ENCODE peak calls at places on chromosome 9, in seven cellular contexts. K is stimulated activated CD8-positive, alpha-beta memory T cell treated with anti-CD3 and anti-CD28 coated beads, Interleukin-2, amount 100 ng/mL, for 1 hour; B is iPS-NIHi11; D is anterior cingulate cortex; U is type B pancreatic cell; X is cardiac muscle cell; F is HCEC 1CT. R is an unnamed sample.

GRCh38 chr9:103301051-103301450 is 305.9 kb downstream of the CYLC2 start:
- DNase-seq in K (no peak), B (no peak), D (no peak), U (no peak), X (no peak), F (no peak), R (no peak)

GRCh38 chr9:34318163-34318790 is 10.8 kb downstream of the KIF24 start:
- DNase-seq in K (no peak), B (no peak), D (no peak), U (no peak), X (no peak), F (no peak), R (no peak)

GRCh38 chr9:126347911-126348760 is 21.5 kb downstream of the MVB12B start:
- DNase-seq in K (no peak), B (peak), D (no peak), U (no peak), X (no peak), F (no peak), R (no peak)

GRCh38 chr9:108017671-108018070 is 528.1 kb upstream of the KLF4 start:
- DNase-seq in K (no peak), B (no peak), D (no peak), U (no peak), X (no peak), F (no peak), R (no peak)

GRCh38 chr9:111916234-111916645 is 19.6 kb downstream of the UGCG start:
- DNase-seq in K (no peak), B (no peak), D (no peak), U (no peak), X (no peak), F (no peak), R (no peak)

GRCh38 chr9:94805585-94805984 is 79.1 kb downstream of the AOPEP start:
- DNase-seq in K (no peak), B (no peak), D (no peak), U (no peak), X (no peak), F (peak), R (no peak)

GRCh38 chr9:34370335-34370969 is 6.2 kb downstream of the MYORG start:
- DNase-seq in K (no peak), B (no peak), D (no peak), U (no peak), X (no peak), F (no peak), R (no peak)

GRCh38 chr9:137749511-137749910 is 128.1 kb upstream of the CACNA1B start:
- DNase-seq in K (no peak), B (no peak), D (no peak), U (no peak), X (no peak), F (no peak), R (no peak)

GRCh38 chr9:93471135-93471534 is 17.8 kb upstream of the FAM120AOS start:
- DNase-seq in K (no peak), B (no peak), D (no peak), U (no peak), X (no peak), F (no peak), R (no peak)

GRCh38 chr9:83384214-83384613 is 154.0 kb downstream of the FRMD3 start:
- DNase-seq in K (no peak), B (no peak), D (no peak), U (no peak), X (no peak), F (no peak), R (peak)

GRCh38 chr9:125626187-125626586 is 80.8 kb downstream of the MAPKAP1 start:
- DNase-seq in K (no peak), B (no peak), D (no peak), U (no peak), X (no peak), F (peak), R (no peak)

GRCh38 chr9:77455312-77455927 is 192.7 kb downstream of the GNA14 start:
- DNase-seq in K (no peak), B (peak), D (no peak), U (no peak), X (no peak), F (peak), R (no peak)

GRCh38 chr9:133930046-133931015 is 61.8 kb downstream of the VAV2 start:
- DNase-seq in K (no peak), B (no peak), D (no peak), U (no peak), X (no peak), F (no peak), R (no peak)

GRCh38 chr9:75142208-75142607 is 53.9 kb downstream of the OSTF1 start:
- DNase-seq in K (no peak), B (no peak), D (no peak), U (no peak), X (no peak), F (no peak), R (no peak)

GRCh38 chr9:75071530-75072122 is 16.3 kb downstream of the NMRK1 start:
- DNase-seq in K (no peak), B (peak), D (no peak), U (no peak), X (no peak), F (no peak), R (no peak)

GRCh38 chr9:107782381-107782780 is 292.8 kb upstream of the KLF4 start:
- DNase-seq in K (no peak), B (no peak), D (no peak), U (no peak), X (no peak), F (peak), R (no peak)

GRCh38 chr9:112377087-112377486 is 2.8 kb upstream of the HSDL2 start:
- DNase-seq in K (no peak), B (no peak), D (no peak), U (no peak), X (no peak), F (no peak), R (no peak)

GRCh38 chr9:33718987-33719386 is 76.4 kb upstream of the PRSS3 start:
- DNase-seq in K (no peak), B (no peak), D (no peak), U (no peak), X (no peak), F (peak), R (no peak)

GRCh38 chr9:83458530-83458929 is 79.7 kb downstream of the FRMD3 start:
- DNase-seq in K (no peak), B (no peak), D (no peak), U (no peak), X (no peak), F (no peak), R (no peak)

GRCh38 chr9:137924169-137924568 is 46.6 kb downstream of the CACNA1B start:
- DNase-seq in K (no peak), B (no peak), D (no peak), U (no peak), X (no peak), F (no peak), R (no peak)

GRCh38 chr9:115264333-115264732 is 146.4 kb upstream of the TNC start:
- DNase-seq in K (no peak), B (no peak), D (no peak), U (no peak), X (no peak), F (peak), R (no peak)

GRCh38 chr9:83669067-83669466 is 38.7 kb downstream of the UBQLN1 start:
- DNase-seq in K (no peak), B (no peak), D (no peak), U (no peak), X (no peak), F (no peak), R (no peak)

GRCh38 chr9:86488794-86489193 is 134.6 kb upstream of the TUT7 start:
- DNase-seq in K (no peak), B (peak), D (no peak), U (no peak), X (peak), F (no peak), R (no peak)

GRCh38 chr9:134182554-134183219 is 18.3 kb upstream of the RNU6ATAC start:
- DNase-seq in K (no peak), B (no peak), D (no peak), U (peak), X (no peak), F (no peak), R (no peak)

GRCh38 chr9:129555512-129556203 is 65.2 kb downstream of the C9orf50 start:
- DNase-seq in K (no peak), B (no peak), D (no peak), U (no peak), X (no peak), F (no peak), R (no peak)

GRCh38 chr9:17613723-17614122 is 34.9 kb downstream of the SH3GL2 start:
- DNase-seq in K (no peak), B (no peak), D (no peak), U (no peak), X (no peak), F (peak), R (no peak)

GRCh38 chr9:114214181-114214580 is 58.8 kb downstream of the COL27A1 start:
- DNase-seq in K (no peak), B (no peak), D (no peak), U (no peak), X (no peak), F (no peak), R (no peak)

GRCh38 chr9:36470891-36471290 is 70.8 kb upstream of the RNF38 start:
- DNase-seq in K (peak), B (no peak), D (no peak), U (no peak), X (no peak), F (peak), R (no peak)

GRCh38 chr9:90974007-90974406 is 172.4 kb downstream of the SYK start:
- DNase-seq in K (no peak), B (no peak), D (no peak), U (no peak), X (no peak), F (no peak), R (no peak)

GRCh38 chr9:126329476-126330275 is 3.0 kb downstream of the MVB12B start:
- DNase-seq in K (no peak), B (no peak), D (no peak), U (no peak), X (no peak), F (no peak), R (no peak)

GRCh38 chr9:100346836-100347235 is 5.9 kb downstream of the TEX10 start:
- DNase-seq in K (no peak), B (no peak), D (no peak), U (no peak), X (no peak), F (peak), R (no peak)

GRCh38 chr9:82332018-82332773 is 343.6 kb downstream of the SPATA31D1 start:
- DNase-seq in K (no peak), B (no peak), D (no peak), U (no peak), X (no peak), F (no peak), R (peak)

GRCh38 chr9:79574716-79575242 is 3.0 kb downstream of the TLE4 start:
- DNase-seq in K (no peak), B (no peak), D (no peak), U (no peak), X (no peak), F (peak), R (no peak)